ENCODE peak calls at places on chromosomes 6 and 20, in seven cellular contexts. U is WERI-Rb-1; O is dorsolateral prefrontal cortex; J is left ventricle myocardium inferior; Y is CD4-positive, alpha-beta T cell; F is brain microvascular endothelial cell; D is cardiac muscle cell. R is an unnamed sample.

GRCh38 chr6:125679128-125679527 is 70.3 kb upstream of the HEY2 start:
- DNase-seq in U (no peak), O (no peak), J (no peak), Y (no peak), F (no peak), D (no peak), R (no peak)

GRCh38 chr6:20814494-20814893 is 280.2 kb downstream of the CDKAL1 start:
- DNase-seq in U (no peak), O (no peak), J (no peak), Y (no peak), F (no peak), D (no peak), R (peak)

GRCh38 chr6:32194825-32195651 is 2.6 kb upstream of the GPSM3 start:
- DNase-seq in U (peak), O (no peak), J (no peak), Y (no peak), F (peak), D (peak), R (peak)

GRCh38 chr6:134774244-134774643 is 175.7 kb downstream of the ALDH8A1 start:
- DNase-seq in U (no peak), O (no peak), J (no peak), Y (no peak), F (peak), D (peak), R (peak)

GRCh38 chr6:69466979-69467570 is 329.7 kb downstream of the LMBRD1 start:
- DNase-seq in U (no peak), O (no peak), J (no peak), Y (no peak), F (no peak), D (no peak), R (no peak)

GRCh38 chr20:3010985-3011723 is 32.3 kb upstream of the GNRH2 start:
- DNase-seq in U (no peak), O (no peak), J (no peak), Y (no peak), F (peak), D (peak), R (peak)

GRCh38 chr6:79971195-79971594 is 23.8 kb upstream of the ELOVL4 start:
- DNase-seq in U (no peak), O (no peak), J (no peak), Y (no peak), F (no peak), D (no peak), R (no peak)

GRCh38 chr20:16929756-16930155 is 181.6 kb downstream of the OTOR start:
- DNase-seq in U (no peak), O (no peak), J (no peak), Y (no peak), F (peak), D (no peak), R (no peak)

GRCh38 chr6:109239192-109239917 is 142.9 kb downstream of the CD164 start:
- DNase-seq in U (no peak), O (peak), J (no peak), Y (no peak), F (peak), D (peak), R (no peak)

GRCh38 chr6:85600713-85601313 is 7.2 kb upstream of the SNX14 start:
- DNase-seq in U (no peak), O (no peak), J (no peak), Y (no peak), F (no peak), D (no peak), R (no peak)

GRCh38 chr20:21265457-21266190 is 37.5 kb upstream of the XRN2 start:
- DNase-seq in U (peak), O (no peak), J (no peak), Y (no peak), F (no peak), D (no peak), R (no peak)

GRCh38 chr6:158518196-158519127 is 41.4 kb upstream of the TMEM181 start:
- DNase-seq in U (peak), O (peak), J (peak), Y (peak), F (peak), D (peak), R (peak)

GRCh38 chr6:68080074-68080473 is 555.0 kb upstream of the ADGRB3 start:
- DNase-seq in U (no peak), O (no peak), J (no peak), Y (no peak), F (no peak), D (no peak), R (no peak)

GRCh38 chr6:46078294-46078693 is 51.5 kb upstream of the ENPP4 start:
- DNase-seq in U (no peak), O (no peak), J (no peak), Y (no peak), F (no peak), D (no peak), R (no peak)

GRCh38 chr20:17972121-17972520 is 3.3 kb downstream of the MGME1 start:
- DNase-seq in U (no peak), O (no peak), J (no peak), Y (no peak), F (no peak), D (peak), R (no peak)

GRCh38 chr6:34858681-34859080 is 29.2 kb downstream of the TAF11 start:
- DNase-seq in U (peak), O (no peak), J (no peak), Y (no peak), F (no peak), D (no peak), R (no peak)

GRCh38 chr6:32794510-32794909 is 22.3 kb downstream of the HLA-DOB start:
- DNase-seq in U (no peak), O (no peak), J (no peak), Y (no peak), F (no peak), D (no peak), R (no peak)

GRCh38 chr6:39377530-39377929 is 55.0 kb upstream of the KCNK16 start:
- DNase-seq in U (peak), O (peak), J (peak), Y (no peak), F (peak), D (peak), R (peak)

GRCh38 chr6:132505158-132505557 is 7.8 kb downstream of the STX7 start:
- DNase-seq in U (no peak), O (no peak), J (no peak), Y (no peak), F (no peak), D (no peak), R (no peak)

GRCh38 chr6:142950291-142950690 is 5.3 kb upstream of the HIVEP2 start:
- DNase-seq in U (no peak), O (no peak), J (no peak), Y (no peak), F (no peak), D (no peak), R (no peak)

GRCh38 chr6:134938896-134939295 is 11.0 kb downstream of the ALDH8A1 start:
- DNase-seq in U (no peak), O (no peak), J (no peak), Y (no peak), F (no peak), D (no peak), R (no peak)

GRCh38 chr6:33080127-33081089 is 4.6 kb downstream of the HLA-DPB1 start:
- DNase-seq in U (peak), O (no peak), J (peak), Y (no peak), F (peak), D (peak), R (no peak)

GRCh38 chr20:48725589-48725991 is 102.2 kb downstream of the PREX1 start:
- DNase-seq in U (no peak), O (no peak), J (no peak), Y (no peak), F (peak), D (peak), R (peak)

GRCh38 chr6:61649845-61650244 is 636.2 kb downstream of the KHDRBS2 start:
- DNase-seq in U (no peak), O (no peak), J (no peak), Y (no peak), F (no peak), D (no peak), R (no peak)

GRCh38 chr6:170362121-170362520 is 55.6 kb downstream of the FAM120B start:
- DNase-seq in U (no peak), O (no peak), J (no peak), Y (no peak), F (no peak), D (no peak), R (no peak)

GRCh38 chr6:149941583-149942460 is at the start of gene ULBP2:
- DNase-seq in U (peak), O (peak), J (peak), Y (peak), F (peak), D (peak), R (peak)

GRCh38 chr6:44034391-44034861 is 92.8 kb downstream of the MRPL14 start:
- DNase-seq in U (peak), O (no peak), J (no peak), Y (peak), F (no peak), D (no peak), R (peak)

GRCh38 chr6:37920667-37921066 is 101.1 kb downstream of the ZFAND3 start:
- DNase-seq in U (no peak), O (no peak), J (no peak), Y (no peak), F (no peak), D (no peak), R (no peak)

GRCh38 chr6:363909-364308 is 27.6 kb upstream of the IRF4 start:
- DNase-seq in U (no peak), O (no peak), J (peak), Y (no peak), F (no peak), D (no peak), R (no peak)

GRCh38 chr6:37732688-37733087 is 35.0 kb upstream of the MDGA1 start:
- DNase-seq in U (no peak), O (no peak), J (no peak), Y (no peak), F (no peak), D (no peak), R (no peak)

GRCh38 chr20:63031251-63032014 is 24.7 kb upstream of the BHLHE23 start:
- DNase-seq in U (no peak), O (no peak), J (peak), Y (no peak), F (no peak), D (no peak), R (no peak)
- H3K27ac ChIP-seq in U (no peak), O (no peak), J (no peak), Y (no peak), F (no peak), D (no peak), R (no peak)

GRCh38 chr6:1703923-1704322 is 94.2 kb downstream of the FOXC1 start:
- DNase-seq in U (no peak), O (no peak), J (no peak), Y (no peak), F (no peak), D (no peak), R (peak)

GRCh38 chr6:1701668-1702353 is 92.1 kb downstream of the FOXC1 start:
- DNase-seq in U (no peak), O (no peak), J (no peak), Y (no peak), F (peak), D (peak), R (peak)

GRCh38 chr6:1704711-1705110 is 95.0 kb downstream of the FOXC1 start:
- DNase-seq in U (no peak), O (no peak), J (no peak), Y (no peak), F (no peak), D (no peak), R (no peak)

GRCh38 chr6:1703091-1703855 is 93.6 kb downstream of the FOXC1 start:
- DNase-seq in U (no peak), O (no peak), J (no peak), Y (no peak), F (no peak), D (no peak), R (peak)

DNA sequence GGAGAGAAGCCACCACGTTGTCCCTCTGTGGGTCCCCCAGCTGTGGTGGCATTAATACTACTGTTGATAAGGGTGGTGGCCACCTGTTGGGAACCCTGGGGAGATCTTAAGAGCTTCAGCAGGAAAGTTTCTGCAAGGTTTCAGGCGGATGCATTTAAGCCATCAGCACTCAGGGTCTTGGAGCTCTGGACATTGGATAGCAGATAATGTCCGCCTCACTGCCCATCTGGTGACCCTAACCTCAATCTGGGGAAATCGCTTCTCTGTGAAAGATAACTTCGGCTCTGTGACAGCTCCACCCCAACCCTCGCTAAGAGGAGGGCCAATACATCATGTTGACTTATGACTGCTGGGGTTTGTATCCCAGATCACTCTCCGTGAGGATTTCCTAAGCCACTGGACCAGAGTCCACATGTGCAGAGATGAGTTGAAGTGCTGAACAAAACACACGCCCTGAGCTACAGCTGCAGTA is 92.9 kb downstream of the FOXC1 start:
- DNase-seq in U (peak), O (no peak), J (no peak), Y (no peak), F (no peak), D (no peak), R (no peak)
- H3K27ac ChIP-seq in U (no peak), O (no peak), J (no peak), Y (no peak), F (peak), D (no peak), R (peak)

GRCh38 chr20:59006864-59007757 is at the start of gene CTSZ:
- DNase-seq in U (no peak), O (peak), J (peak), Y (no peak), F (no peak), D (peak), R (no peak)

GRCh38 chr20:59008715-59009336 is 1.8 kb upstream of the CTSZ start:
- DNase-seq in U (no peak), O (peak), J (no peak), Y (no peak), F (no peak), D (no peak), R (no peak)

GRCh38 chr20:59006167-59006863 is 739 bp downstream of the CTSZ start:
- DNase-seq in U (no peak), O (peak), J (no peak), Y (no peak), F (no peak), D (no peak), R (no peak)

GRCh38 chr20:59005523-59006166 is 1.4 kb downstream of the CTSZ start:
- DNase-seq in U (no peak), O (no peak), J (no peak), Y (no peak), F (no peak), D (no peak), R (no peak)

DNA sequence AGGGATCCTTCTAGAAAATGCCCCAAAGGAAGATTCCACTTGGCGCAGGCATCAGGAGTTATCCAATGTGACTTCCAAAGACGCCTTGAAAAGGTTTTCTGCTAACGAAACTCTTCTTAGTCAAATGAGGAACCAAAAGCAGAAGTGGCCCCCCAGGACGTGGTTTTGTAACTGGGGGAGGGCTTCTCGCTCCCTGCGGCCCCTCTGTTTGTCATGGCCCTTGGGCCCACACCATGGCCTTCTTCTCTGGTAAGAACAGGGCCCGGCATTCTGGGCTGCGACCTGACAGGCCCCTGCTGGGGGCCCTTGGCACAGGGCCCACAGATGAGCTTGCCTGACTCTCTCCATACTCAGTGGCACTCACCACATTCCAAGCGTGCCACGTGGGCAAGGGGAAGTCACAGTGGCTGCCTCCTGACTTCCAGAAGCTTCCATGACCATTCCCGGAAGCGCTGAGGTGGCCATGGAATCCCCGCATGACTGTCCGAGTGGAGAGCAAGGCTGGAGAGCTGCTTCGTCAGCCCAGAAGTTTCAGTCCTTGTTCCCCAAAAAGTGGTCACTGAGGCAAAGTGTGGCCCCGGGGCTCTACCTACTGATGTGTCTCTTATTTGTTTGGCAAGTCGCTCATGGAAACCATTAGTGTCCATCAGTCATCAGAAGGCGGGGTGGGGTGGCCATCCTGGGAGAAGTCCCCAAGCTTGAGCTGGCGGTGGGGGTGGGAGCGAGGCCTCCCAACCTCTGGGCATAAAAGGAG is 881 bp upstream of the CTSZ start:
- DNase-seq in U (no peak), O (peak), J (peak), Y (no peak), F (no peak), D (no peak), R (no peak)
- H3K27ac ChIP-seq in U (no peak), O (peak), J (peak), Y (no peak), F (no peak), D (no peak), R (peak)

GRCh38 chr20:58942549-58942948 is 38.5 kb upstream of the NELFCD start:
- DNase-seq in U (no peak), O (no peak), J (no peak), Y (no peak), F (no peak), D (no peak), R (no peak)
- H3K27ac ChIP-seq in U (no peak), O (no peak), J (no peak), Y (no peak), F (no peak), D (no peak), R (no peak)

GRCh38 chr6:3723251-3723650 is 28.3 kb downstream of the PXDC1 start:
- DNase-seq in U (no peak), O (no peak), J (no peak), Y (no peak), F (no peak), D (no peak), R (no peak)

GRCh38 chr6:3721810-3722209 is 29.7 kb downstream of the PXDC1 start:
- DNase-seq in U (no peak), O (no peak), J (no peak), Y (no peak), F (no peak), D (no peak), R (no peak)

GRCh38 chr6:3723966-3724365 is 27.5 kb downstream of the PXDC1 start:
- DNase-seq in U (no peak), O (no peak), J (no peak), Y (no peak), F (peak), D (no peak), R (no peak)

GRCh38 chr6:3722785-3723184 is 28.7 kb downstream of the PXDC1 start:
- DNase-seq in U (no peak), O (no peak), J (no peak), Y (no peak), F (no peak), D (peak), R (no peak)

GRCh38 chr6:3722211-3722621 is 29.3 kb downstream of the PXDC1 start:
- DNase-seq in U (no peak), O (no peak), J (no peak), Y (no peak), F (no peak), D (no peak), R (no peak)
- H3K27ac ChIP-seq in U (peak), O (no peak), J (peak), Y (no peak), F (no peak), D (no peak), R (no peak)

GRCh38 chr6:28589952-28590340 is 64.3 kb downstream of the GPX5 start:
- DNase-seq in U (no peak), O (no peak), J (no peak), Y (no peak), F (no peak), D (no peak), R (no peak)
- H3K27ac ChIP-seq in U (no peak), O (no peak), J (no peak), Y (no peak), F (peak), D (no peak), R (no peak)

GRCh38 chr20:10337291-10337690 is 96.7 kb downstream of the MKKS start:
- DNase-seq in U (no peak), O (no peak), J (no peak), Y (no peak), F (no peak), D (peak), R (no peak)
- H3K27ac ChIP-seq in U (no peak), O (peak), J (no peak), Y (no peak), F (no peak), D (no peak), R (no peak)

GRCh38 chr6:36119927-36120477 is 10.3 kb upstream of the MAPK13 start:
- DNase-seq in U (no peak), O (no peak), J (no peak), Y (no peak), F (no peak), D (no peak), R (no peak)
- H3K27ac ChIP-seq in U (no peak), O (peak), J (no peak), Y (peak), F (no peak), D (no peak), R (no peak)

GRCh38 chr6:15364401-15365037 is 118.7 kb downstream of the JARID2 start:
- DNase-seq in U (no peak), O (no peak), J (no peak), Y (no peak), F (no peak), D (no peak), R (no peak)
- H3K27ac ChIP-seq in U (no peak), O (no peak), J (no peak), Y (no peak), F (no peak), D (peak), R (no peak)

GRCh38 chr6:157089258-157089657 is 234.1 kb downstream of the TMEM242 start:
- DNase-seq in U (no peak), O (no peak), J (no peak), Y (no peak), F (peak), D (peak), R (peak)
- H3K27ac ChIP-seq in U (no peak), O (no peak), J (no peak), Y (no peak), F (peak), D (peak), R (no peak)

R was measured in foreskin keratinocyte.